ENCODE peak calls at places on chromosome 14, in six cellular contexts. F, K, S, W, Y and U are unnamed samples.

GRCh38 chr14:67722293-67722692 is 20.6 kb downstream of the RDH12 start:
- DNase-seq in W (peak), K (no peak), S (no peak), Y (no peak), F (no peak), U (peak)

GRCh38 chr14:101082436-101083384 is 179.2 kb upstream of the RTL1 start:
- DNase-seq in Y (no peak), S (no peak), F (no peak), W (no peak), K (no peak), U (no peak)

GRCh38 chr14:34824826-34825225 is 50.3 kb downstream of the BAZ1A start:
- DNase-seq in W (no peak), S (no peak), F (no peak), Y (no peak), K (no peak), U (no peak)

GRCh38 chr14:69882086-69882864 is 3.1 kb downstream of the SMOC1 start:
- DNase-seq in F (no peak), Y (no peak), K (no peak), S (no peak), W (no peak), U (no peak)

GRCh38 chr14:52801014-52801708 is 9.8 kb upstream of the GNPNAT1 start:
- DNase-seq in F (no peak), K (no peak), S (no peak), Y (peak), W (peak), U (no peak)

GRCh38 chr14:55028066-55028465 is 1.0 kb downstream of the SOCS4 start:
- DNase-seq in K (no peak), S (no peak), Y (no peak), F (no peak), W (peak), U (no peak)

GRCh38 chr14:101175731-101176534 is 272.4 kb upstream of the RTL1 start:
- DNase-seq in Y (no peak), S (no peak), F (no peak), W (no peak), K (no peak), U (no peak)

GRCh38 chr14:23306412-23307145 is at the start of gene BCL2L2:
- DNase-seq in F (peak), K (peak), Y (peak), S (peak), W (peak), U (peak)

GRCh38 chr14:103894723-103895059 is 33.6 kb upstream of the TDRD9 start:
- DNase-seq in W (no peak), Y (no peak), F (no peak), S (no peak), K (no peak), U (no peak)

GRCh38 chr14:64549805-64550538 is at the start of gene PPP1R36:
- DNase-seq in S (no peak), K (no peak), Y (peak), W (no peak), F (no peak), U (no peak)

GRCh38 chr14:50059773-50060629 is 56.4 kb downstream of the VCPKMT start:
- DNase-seq in F (no peak), K (no peak), W (no peak), S (no peak), Y (peak), U (no peak)

GRCh38 chr14:50055461-50056228 is 60.7 kb downstream of the VCPKMT start:
- DNase-seq in W (no peak), Y (peak), S (no peak), K (no peak), F (no peak), U (no peak)

GRCh38 chr14:50056457-50056856 is 59.9 kb downstream of the VCPKMT start:
- DNase-seq in F (no peak), S (no peak), Y (no peak), W (no peak), K (no peak), U (no peak)

GRCh38 chr14:50057331-50057730 is 59.0 kb downstream of the VCPKMT start:
- DNase-seq in W (no peak), S (no peak), Y (no peak), F (no peak), K (no peak), U (no peak)

DNA sequence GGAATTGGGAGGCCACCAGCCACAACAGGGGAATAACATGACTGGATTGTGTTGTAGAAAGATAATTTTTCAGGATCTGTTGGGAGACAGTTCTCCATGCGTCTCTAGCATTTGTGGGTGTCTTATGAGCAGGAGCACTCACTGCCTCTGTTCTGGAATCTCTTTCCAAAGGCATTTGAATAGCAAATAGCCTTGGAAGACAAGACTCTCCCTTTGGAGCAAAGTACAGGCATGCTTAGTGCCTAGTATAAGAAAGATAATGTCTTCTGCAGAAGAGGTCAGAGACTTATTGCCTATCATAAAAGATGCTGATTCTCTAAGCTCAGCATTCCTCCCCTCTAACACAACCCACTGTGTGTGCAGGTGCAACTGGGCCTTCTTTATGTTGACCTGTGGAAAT is 58.3 kb downstream of the VCPKMT start:
- DNase-seq in K (no peak), W (no peak), S (no peak), F (no peak), Y (no peak), U (no peak)
- TF ChIP-seq POLR2A in K (no peak), W (no peak), S (no peak), F (no peak), Y (no peak), U (no peak)

GRCh38 chr14:62015945-62016344 is 253.7 kb downstream of the SNAPC1 start:
- DNase-seq in F (no peak), S (no peak), W (peak), K (no peak), Y (no peak), U (no peak)
- H3K4me3 ChIP-seq in F (no peak), S (no peak), W (no peak), K (no peak), Y (no peak), U (no peak)

DNA sequence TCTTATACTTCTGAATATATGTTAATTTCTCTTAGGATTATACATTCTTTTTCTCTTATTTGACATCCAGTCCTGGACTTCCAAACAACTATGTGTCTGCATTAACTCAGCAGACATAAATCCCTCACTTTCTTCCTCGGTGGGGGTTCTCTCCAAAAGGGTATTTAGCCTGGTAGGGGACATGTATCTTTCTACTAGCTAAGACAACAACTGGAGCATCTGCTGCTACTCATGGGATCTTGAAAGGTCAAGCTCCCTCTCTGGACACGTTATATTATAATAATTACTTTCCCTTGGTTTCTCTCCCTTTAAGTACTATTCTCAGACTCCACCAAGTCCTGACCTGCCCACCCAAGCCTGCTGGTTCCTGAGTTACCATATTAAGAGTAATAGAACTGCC is 983.7 kb upstream of the FLRT2 start:
- DNase-seq in S (no peak), W (no peak), F (no peak), K (no peak), Y (no peak), U (no peak)
- TF ChIP-seq POLR2A in S (no peak), W (no peak), F (no peak), K (no peak), Y (no peak), U (no peak)

GRCh38 chr14:31927348-31927826 is 149.7 kb upstream of the ARHGAP5 start:
- DNase-seq in Y (no peak), K (no peak), W (peak), S (no peak), F (no peak), U (peak)
- H3K4me3 ChIP-seq in Y (no peak), K (no peak), W (no peak), S (no peak), F (no peak), U (no peak)

GRCh38 chr14:39114073-39114838 is at the start of gene GEMIN2:
- DNase-seq in K (peak), Y (peak), S (peak), W (peak), F (peak), U (peak)

GRCh38 chr14:39108791-39109190 is 5.3 kb upstream of the GEMIN2 start:
- DNase-seq in S (no peak), Y (no peak), K (no peak), F (no peak), W (no peak), U (no peak)

GRCh38 chr14:39113685-39114072 is 444 bp upstream of the GEMIN2 start:
- DNase-seq in F (no peak), Y (no peak), W (no peak), K (no peak), S (no peak), U (no peak)

GRCh38 chr14:39107624-39108023 is 4.6 kb upstream of the SEC23A start:
- DNase-seq in K (no peak), S (no peak), F (no peak), Y (peak), W (peak), U (no peak)

DNA sequence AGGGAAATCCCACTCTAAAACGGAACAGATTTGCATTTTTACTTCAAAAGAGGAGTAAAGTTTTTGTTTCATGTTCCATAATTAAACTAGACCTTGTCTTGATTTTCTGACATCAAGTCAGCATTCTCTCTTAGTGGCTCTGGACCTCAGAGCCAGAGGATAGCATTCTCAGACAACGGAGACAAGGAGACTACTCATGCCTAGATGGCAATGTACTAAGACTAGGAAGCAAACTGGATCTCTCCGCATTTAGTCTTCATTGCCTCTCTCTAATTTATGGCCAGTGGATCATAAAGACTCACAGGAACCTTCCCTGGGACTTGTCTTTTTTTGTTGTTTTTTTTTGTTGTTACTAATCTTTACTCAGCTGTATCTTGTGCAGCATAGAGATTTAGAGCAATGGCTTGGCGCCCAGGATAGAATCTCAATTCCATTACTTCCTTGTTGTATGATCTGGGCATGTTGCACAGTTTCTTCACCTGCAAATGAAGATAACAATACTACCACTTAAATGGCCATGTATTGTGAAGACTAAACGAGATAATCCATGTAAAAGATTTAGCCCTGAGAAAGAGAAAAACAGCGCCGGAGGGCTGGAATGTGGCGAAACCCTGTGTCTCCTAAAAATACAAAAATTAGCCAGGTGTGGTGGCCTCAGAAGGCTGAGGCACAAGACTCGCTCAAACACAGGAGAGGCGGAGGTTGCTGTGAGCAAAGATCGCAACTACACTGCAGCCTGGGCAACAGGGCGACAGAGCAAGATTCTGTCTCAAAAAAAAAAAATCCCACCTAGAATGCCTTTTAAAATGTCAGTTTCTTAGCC is 4.0 kb upstream of the GEMIN2 start:
- DNase-seq in W (no peak), F (no peak), K (no peak), S (no peak), Y (no peak), U (no peak)
- TF ChIP-seq POLR2A in W (no peak), F (no peak), K (no peak), S (no peak), Y (no peak), U (no peak)

GRCh38 chr14:47676301-47676617 is 854 bp upstream of the MDGA2 start:
- DNase-seq in W (no peak), K (no peak), Y (no peak), F (no peak), S (no peak), U (no peak)

GRCh38 chr14:47675489-47676300 is at the start of gene MDGA2:
- DNase-seq in S (no peak), Y (no peak), K (no peak), W (no peak), F (no peak), U (no peak)

GRCh38 chr14:47675239-47675488 is 241 bp downstream of the MDGA2 start:
- DNase-seq in S (no peak), K (no peak), W (no peak), F (no peak), Y (no peak), U (no peak)

GRCh38 chr14:47674546-47675238 is 713 bp downstream of the MDGA2 start:
- DNase-seq in W (no peak), Y (no peak), K (no peak), S (no peak), F (no peak), U (no peak)

GRCh38 chr14:47674148-47674545 is 1.3 kb downstream of the MDGA2 start:
- DNase-seq in F (no peak), S (no peak), W (no peak), K (no peak), Y (no peak), U (no peak)
- H3K4me3 ChIP-seq in F (peak), S (no peak), W (no peak), K (peak), Y (no peak), U (no peak)

GRCh38 chr14:99595034-99595433 is 9.0 kb downstream of the CCDC85C start:
- DNase-seq in W (no peak), K (no peak), Y (no peak), S (no peak), F (no peak), U (no peak)
- TF ChIP-seq POLR2A in W (no peak), K (no peak), Y (no peak), S (no peak), F (no peak), U (no peak)